ENCODE peak calls at places on chromosomes 5 and 9, in five cellular contexts. K is hepatic stellate cell, I is mesendoderm, U is globus pallidus, B is NCI-H460. X is an unnamed sample.

GRCh38 chr9:137311971-137312851 is 10.1 kb upstream of the NRARP start:
- DNase-seq in K (peak), I (no peak), U (no peak), B (no peak), X (no peak)

GRCh38 chr5:21212026-21212425 is 1224.0 kb upstream of the CDH18 start:
- DNase-seq in K (no peak), I (no peak), U (no peak), B (no peak), X (no peak)

GRCh38 chr9:33835625-33836260 is 18.8 kb downstream of the UBE2R2 start:
- DNase-seq in K (no peak), I (no peak), U (no peak), B (no peak), X (no peak)

GRCh38 chr9:4315582-4316215 is 15.8 kb upstream of the GLIS3 start:
- DNase-seq in K (peak), I (peak), U (peak), B (peak), X (peak)

GRCh38 chr9:116837038-116837998 is 150.2 kb downstream of the TRIM32 start:
- DNase-seq in K (no peak), I (peak), U (no peak), B (no peak), X (no peak)

GRCh38 chr5:82163459-82164108 is 114.6 kb downstream of the RPS23 start:
- DNase-seq in K (no peak), I (no peak), U (no peak), B (no peak), X (no peak)

GRCh38 chr9:73643379-73644013 is 491.8 kb downstream of the ANXA1 start:
- DNase-seq in K (no peak), I (peak), U (no peak), B (peak), X (no peak)

GRCh38 chr9:107727113-107727780 is 237.7 kb upstream of the KLF4 start:
- DNase-seq in K (peak), I (no peak), U (no peak), B (no peak), X (no peak)

GRCh38 chr5:154972476-154973080 is 31.7 kb downstream of the MRPL22 start:
- DNase-seq in K (peak), I (peak), U (peak), B (peak), X (no peak)

GRCh38 chr5:80668016-80668969 is 13.5 kb upstream of the DHFR start:
- DNase-seq in K (no peak), I (peak), U (peak), B (no peak), X (no peak)

GRCh38 chr9:124000161-124000783 is 11.3 kb upstream of the LHX2 start:
- DNase-seq in K (no peak), I (peak), U (no peak), B (no peak), X (no peak)

GRCh38 chr9:34741628-34742027 is 31.7 kb upstream of the CCL21 start:
- DNase-seq in K (no peak), I (no peak), U (no peak), B (no peak), X (no peak)

GRCh38 chr5:14268738-14269137 is 125.6 kb downstream of the TRIO start:
- DNase-seq in K (no peak), I (no peak), U (peak), B (peak), X (no peak)

GRCh38 chr9:91150273-91151013 is 211.3 kb downstream of the AUH start:
- DNase-seq in K (no peak), I (no peak), U (no peak), B (no peak), X (no peak)

GRCh38 chr9:136459425-136459824 is 19.8 kb upstream of the INPP5E start:
- DNase-seq in K (no peak), I (no peak), U (no peak), B (no peak), X (no peak)

GRCh38 chr5:14806452-14806851 is 65.1 kb downstream of the ANKH start:
- DNase-seq in K (peak), I (no peak), U (no peak), B (peak), X (no peak)

GRCh38 chr9:14524881-14525515 is 168.2 kb downstream of the ZDHHC21 start:
- DNase-seq in K (no peak), I (no peak), U (no peak), B (no peak), X (no peak)

GRCh38 chr9:1018121-1018520 is 32.0 kb upstream of the DMRT2 start:
- DNase-seq in K (no peak), I (peak), U (no peak), B (peak), X (peak)

GRCh38 chr5:1834721-1835425 is 33.7 kb downstream of the NDUFS6 start:
- DNase-seq in K (no peak), I (no peak), U (no peak), B (no peak), X (no peak)

GRCh38 chr9:93567271-93567959 is 9.0 kb upstream of the PHF2 start:
- DNase-seq in K (no peak), I (no peak), U (no peak), B (no peak), X (no peak)

GRCh38 chr5:84191296-84191695 is 193.4 kb downstream of the EDIL3 start:
- DNase-seq in K (no peak), I (peak), U (no peak), B (no peak), X (no peak)

GRCh38 chr9:121404906-121405305 is 34.9 kb upstream of the STOM start:
- DNase-seq in K (no peak), I (no peak), U (no peak), B (no peak), X (no peak)

GRCh38 chr5:138974227-138975063 is 99.3 kb upstream of the LRRTM2 start:
- DNase-seq in K (no peak), I (no peak), U (peak), B (no peak), X (no peak)

X was measured in NK-92 treated with Interleukin-12 subunit alpha and Interleukin-12 subunit beta, amount 100 ng/mL, for 24 hours.